ENCODE peak calls at places on chromosomes 5 and 9, in four cellular contexts. One of them, this sample, is unnamed.

GRCh38 chr9:130940023-130940549 is 1.0 kb upstream of the FIBCD1 start:
- DNase-seq in mesenchymal stem cell: no peak
- DNase-seq in GM12878: no peak
- DNase-seq in neuronal stem cell: no peak
- DNase-seq in this sample: no peak

GRCh38 chr9:6715755-6716643 is 41.8 kb upstream of the KDM4C start:
- DNase-seq in mesenchymal stem cell: no peak
- DNase-seq in neuronal stem cell: no peak
- DNase-seq in GM12878: peak
- DNase-seq in this sample: peak

GRCh38 chr9:36151306-36152210 is 15.0 kb downstream of the GLIPR2 start:
- DNase-seq in GM12878: peak
- DNase-seq in neuronal stem cell: no peak
- DNase-seq in mesenchymal stem cell: peak
- DNase-seq in this sample: peak

GRCh38 chr5:72552041-72552557 is 44.9 kb upstream of the ZNF366 start:
- DNase-seq in GM12878: no peak
- DNase-seq in neuronal stem cell: no peak
- DNase-seq in mesenchymal stem cell: peak
- DNase-seq in this sample: peak

GRCh38 chr5:72525816-72526215 is 18.6 kb upstream of the ZNF366 start:
- DNase-seq in mesenchymal stem cell: peak
- DNase-seq in GM12878: no peak
- DNase-seq in neuronal stem cell: no peak
- DNase-seq in this sample: peak

GRCh38 chr5:120771181-120771580 is 307.1 kb downstream of the PRR16 start:
- DNase-seq in neuronal stem cell: no peak
- DNase-seq in GM12878: no peak
- DNase-seq in mesenchymal stem cell: no peak
- DNase-seq in this sample: no peak

GRCh38 chr9:2838356-2838983 is 5.4 kb downstream of the PUM3 start:
- DNase-seq in GM12878: no peak
- DNase-seq in neuronal stem cell: no peak
- DNase-seq in mesenchymal stem cell: peak
- DNase-seq in this sample: no peak

GRCh38 chr9:112086627-112087026 is 88.5 kb downstream of the SUSD1 start:
- DNase-seq in neuronal stem cell: no peak
- DNase-seq in mesenchymal stem cell: peak
- DNase-seq in GM12878: no peak
- DNase-seq in this sample: peak

GRCh38 chr5:133372306-133373008 is 239.9 kb downstream of the FSTL4 start:
- DNase-seq in GM12878: no peak
- DNase-seq in neuronal stem cell: no peak
- DNase-seq in mesenchymal stem cell: no peak
- DNase-seq in this sample: no peak

GRCh38 chr5:14838396-14839319 is 32.9 kb downstream of the ANKH start:
- DNase-seq in neuronal stem cell: no peak
- DNase-seq in mesenchymal stem cell: no peak
- DNase-seq in GM12878: no peak
- DNase-seq in this sample: no peak

GRCh38 chr9:35203531-35203930 is 41.7 kb downstream of the UNC13B start:
- DNase-seq in GM12878: no peak
- DNase-seq in neuronal stem cell: no peak
- DNase-seq in mesenchymal stem cell: no peak
- DNase-seq in this sample: no peak

DNA sequence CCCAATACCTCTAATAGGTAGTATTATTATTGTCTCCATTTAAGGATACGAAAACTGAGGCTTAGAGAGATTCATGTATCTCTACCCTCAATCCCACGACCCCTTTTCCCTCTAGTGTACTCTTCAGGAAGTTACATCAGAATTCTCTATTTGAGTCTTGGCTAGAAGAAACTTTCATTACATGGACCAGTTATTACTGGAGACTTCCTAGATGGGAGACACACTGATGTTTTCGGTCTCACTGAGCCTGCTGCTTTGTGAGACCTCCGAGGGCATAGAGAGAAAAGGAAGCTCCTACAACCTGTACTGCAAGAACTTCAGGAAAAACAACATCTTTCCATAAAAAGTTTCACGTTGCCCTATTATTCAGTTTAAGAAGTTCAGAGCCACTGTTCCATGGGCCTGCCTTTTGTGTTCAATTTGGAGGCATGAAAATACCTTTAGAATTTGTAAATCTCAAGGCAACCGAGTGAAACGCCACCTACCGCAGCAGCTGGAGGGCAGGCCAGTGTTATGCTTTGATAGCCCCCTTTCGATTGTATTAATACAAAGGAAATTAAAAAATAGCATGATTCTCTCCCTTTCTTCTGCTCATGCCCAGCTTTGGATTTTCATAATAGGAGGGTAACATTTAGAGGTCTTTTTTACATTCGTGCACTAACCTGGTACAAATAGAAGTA is 223.3 kb downstream of the EBF1 start:
- DNase-seq in GM12878: no peak
- DNase-seq in mesenchymal stem cell: no peak
- DNase-seq in neuronal stem cell: no peak
- DNase-seq in this sample: no peak
- H3K9ac ChIP-seq in GM12878: peak
- H3K9ac ChIP-seq in mesenchymal stem cell: peak
- H3K9ac ChIP-seq in neuronal stem cell: no peak
- H3K9ac ChIP-seq in this sample: no peak

GRCh38 chr5:112123060-112123459 is 296.0 kb downstream of the EPB41L4A start:
- DNase-seq in neuronal stem cell: no peak
- DNase-seq in GM12878: no peak
- DNase-seq in mesenchymal stem cell: no peak
- DNase-seq in this sample: no peak

GRCh38 chr5:112122353-112122752 is 296.7 kb downstream of the EPB41L4A start:
- DNase-seq in neuronal stem cell: no peak
- DNase-seq in GM12878: no peak
- DNase-seq in mesenchymal stem cell: no peak
- DNase-seq in this sample: no peak

GRCh38 chr5:112119527-112119926 is 299.6 kb downstream of the EPB41L4A start:
- DNase-seq in GM12878: peak
- DNase-seq in mesenchymal stem cell: no peak
- DNase-seq in neuronal stem cell: no peak
- DNase-seq in this sample: no peak

GRCh38 chr5:112121268-112121667 is 297.8 kb downstream of the EPB41L4A start:
- DNase-seq in GM12878: no peak
- DNase-seq in neuronal stem cell: no peak
- DNase-seq in mesenchymal stem cell: peak
- DNase-seq in this sample: peak

GRCh38 chr5:112119969-112120368 is 299.1 kb downstream of the EPB41L4A start:
- DNase-seq in neuronal stem cell: no peak
- DNase-seq in mesenchymal stem cell: no peak
- DNase-seq in GM12878: no peak
- DNase-seq in this sample: no peak
- H3K9ac ChIP-seq in neuronal stem cell: no peak
- H3K9ac ChIP-seq in mesenchymal stem cell: no peak
- H3K9ac ChIP-seq in GM12878: no peak
- H3K9ac ChIP-seq in this sample: no peak

GRCh38 chr5:177332896-177333260 is 18.6 kb downstream of the LMAN2 start:
- DNase-seq in neuronal stem cell: no peak
- DNase-seq in mesenchymal stem cell: no peak
- DNase-seq in GM12878: no peak
- DNase-seq in this sample: no peak

GRCh38 chr5:177335043-177335700 is 16.3 kb downstream of the LMAN2 start:
- DNase-seq in GM12878: no peak
- DNase-seq in neuronal stem cell: no peak
- DNase-seq in mesenchymal stem cell: no peak
- DNase-seq in this sample: no peak

GRCh38 chr5:177334155-177334551 is 17.3 kb downstream of the LMAN2 start:
- DNase-seq in mesenchymal stem cell: no peak
- DNase-seq in GM12878: no peak
- DNase-seq in neuronal stem cell: no peak
- DNase-seq in this sample: no peak

GRCh38 chr5:177332031-177332895 is 19.2 kb downstream of the LMAN2 start:
- DNase-seq in mesenchymal stem cell: no peak
- DNase-seq in neuronal stem cell: no peak
- DNase-seq in GM12878: no peak
- DNase-seq in this sample: no peak

DNA sequence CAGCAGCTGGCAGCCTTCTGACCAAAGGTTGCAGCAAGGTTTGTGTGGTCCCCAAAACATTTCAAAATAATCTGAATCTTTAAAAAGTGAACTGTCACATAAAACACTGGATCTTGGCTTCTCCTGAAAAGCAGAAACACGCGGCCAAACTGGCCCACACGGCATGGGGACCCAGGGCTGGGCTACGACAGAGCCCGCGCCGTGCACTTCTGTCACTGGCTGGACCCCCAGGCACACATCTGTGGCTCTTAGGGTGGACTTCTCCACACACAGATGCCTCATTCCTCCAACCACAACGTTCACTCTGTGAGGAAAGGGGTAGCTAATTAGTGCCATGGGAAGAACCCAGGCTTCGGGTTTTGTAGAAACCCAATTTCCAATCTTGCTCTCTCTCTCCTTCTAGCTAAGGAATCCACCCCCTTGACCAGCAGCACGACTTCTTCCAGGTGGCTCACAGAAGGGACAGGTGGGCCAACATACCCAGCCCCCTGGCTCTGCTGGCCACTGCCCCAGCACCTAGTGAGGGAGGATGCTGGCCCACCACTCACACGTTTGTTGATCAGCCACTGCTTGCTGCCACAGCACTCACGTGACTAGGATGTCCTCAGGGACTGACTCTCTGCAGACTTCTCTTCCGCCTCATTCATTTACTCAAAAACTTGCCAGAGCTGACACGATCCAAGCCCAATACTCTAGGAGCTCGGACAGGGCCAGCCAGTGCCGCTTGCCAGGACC is 17.9 kb downstream of the LMAN2 start:
- DNase-seq in GM12878: no peak
- DNase-seq in mesenchymal stem cell: no peak
- DNase-seq in neuronal stem cell: no peak
- DNase-seq in this sample: no peak
- H3K9ac ChIP-seq in GM12878: no peak
- H3K9ac ChIP-seq in mesenchymal stem cell: no peak
- H3K9ac ChIP-seq in neuronal stem cell: no peak
- H3K9ac ChIP-seq in this sample: no peak

GRCh38 chr5:496028-496427 is 28.2 kb downstream of the SLC9A3 start:
- DNase-seq in GM12878: no peak
- DNase-seq in mesenchymal stem cell: no peak
- DNase-seq in neuronal stem cell: no peak
- DNase-seq in this sample: no peak
- H3K9ac ChIP-seq in GM12878: no peak
- H3K9ac ChIP-seq in mesenchymal stem cell: no peak
- H3K9ac ChIP-seq in neuronal stem cell: peak
- H3K9ac ChIP-seq in this sample: no peak

GRCh38 chr9:4987996-4988421 is 2.9 kb downstream of the JAK2 start:
- DNase-seq in mesenchymal stem cell: peak
- DNase-seq in neuronal stem cell: peak
- DNase-seq in GM12878: peak
- DNase-seq in this sample: peak

GRCh38 chr9:4986783-4987182 is 1.7 kb downstream of the JAK2 start:
- DNase-seq in neuronal stem cell: no peak
- DNase-seq in mesenchymal stem cell: no peak
- DNase-seq in GM12878: no peak
- DNase-seq in this sample: no peak

GRCh38 chr9:4985376-4986266 is 549 bp downstream of the JAK2 start:
- DNase-seq in mesenchymal stem cell: peak
- DNase-seq in GM12878: no peak
- DNase-seq in neuronal stem cell: peak
- DNase-seq in this sample: peak

GRCh38 chr9:4984571-4985375 is at the start of gene JAK2:
- DNase-seq in neuronal stem cell: peak
- DNase-seq in mesenchymal stem cell: peak
- DNase-seq in GM12878: peak
- DNase-seq in this sample: peak

GRCh38 chr9:4986291-4986690 is 1.2 kb downstream of the JAK2 start:
- DNase-seq in mesenchymal stem cell: peak
- DNase-seq in GM12878: no peak
- DNase-seq in neuronal stem cell: no peak
- DNase-seq in this sample: no peak
- H3K9ac ChIP-seq in mesenchymal stem cell: peak
- H3K9ac ChIP-seq in GM12878: peak
- H3K9ac ChIP-seq in neuronal stem cell: no peak
- H3K9ac ChIP-seq in this sample: peak

GRCh38 chr9:4768681-4769080 is 24.1 kb upstream of the RCL1 start:
- DNase-seq in mesenchymal stem cell: no peak
- DNase-seq in GM12878: no peak
- DNase-seq in neuronal stem cell: no peak
- DNase-seq in this sample: no peak

GRCh38 chr9:4764033-4764432 is 23.0 kb upstream of the AK3 start:
- DNase-seq in GM12878: no peak
- DNase-seq in mesenchymal stem cell: no peak
- DNase-seq in neuronal stem cell: no peak
- DNase-seq in this sample: no peak

GRCh38 chr9:4774209-4774608 is 18.5 kb upstream of the RCL1 start:
- DNase-seq in mesenchymal stem cell: peak
- DNase-seq in neuronal stem cell: no peak
- DNase-seq in GM12878: no peak
- DNase-seq in this sample: peak

GRCh38 chr9:4771788-4772187 is 21.0 kb upstream of the RCL1 start:
- DNase-seq in neuronal stem cell: no peak
- DNase-seq in mesenchymal stem cell: no peak
- DNase-seq in GM12878: no peak
- DNase-seq in this sample: no peak

GRCh38 chr9:4769321-4770080 is 23.2 kb upstream of the RCL1 start:
- DNase-seq in neuronal stem cell: no peak
- DNase-seq in GM12878: no peak
- DNase-seq in mesenchymal stem cell: no peak
- DNase-seq in this sample: peak
- H3K9ac ChIP-seq in neuronal stem cell: peak
- H3K9ac ChIP-seq in GM12878: no peak
- H3K9ac ChIP-seq in mesenchymal stem cell: no peak
- H3K9ac ChIP-seq in this sample: no peak

GRCh38 chr9:21974542-21975409 is 19.4 kb downstream of the CDKN2A start:
- DNase-seq in mesenchymal stem cell: peak
- DNase-seq in neuronal stem cell: peak
- DNase-seq in GM12878: no peak
- DNase-seq in this sample: no peak
- H3K9ac ChIP-seq in mesenchymal stem cell: peak
- H3K9ac ChIP-seq in neuronal stem cell: peak
- H3K9ac ChIP-seq in GM12878: peak
- H3K9ac ChIP-seq in this sample: no peak

This sample was measured in fibroblast of lung.